ENCODE peak calls at places on chromosomes 7 and 10, in seven cellular contexts. F is GM12891; V is activated CD4-positive, CD25-positive, alpha-beta regulatory T cell treated with anti-CD3 and anti-CD28 coated beads, Interleukin-2, amount 50 U/mL, for 72 hours; P is RCC 7860; K is neural crest cell; J is NCI-H774; A is NCI-H1092. W is an unnamed sample.
A peak's percentile ranks its signal among the peaks of the same experiment; 100 is the strongest.

GRCh38 chr7:36084485-36085091 is 68.5 kb upstream of the EEPD1 start:
- DNase-seq in J (peak; percentile 37), P (peak; percentile 98), V (no peak), F (no peak), K (peak; percentile 15), A (peak; percentile 42), W (no peak)

GRCh38 chr7:106416430-106416829 is 131.6 kb upstream of the NAMPT start:
- DNase-seq in K (no peak), P (no peak), A (no peak), J (no peak), V (no peak), F (no peak), W (no peak)

GRCh38 chr7:144513332-144513731 is 109.8 kb upstream of the NOBOX start:
- DNase-seq in P (no peak), F (no peak), J (peak; percentile 35), A (peak; percentile 38), K (no peak), V (no peak), W (no peak)

GRCh38 chr7:100122067-100122466 is 2.6 kb downstream of the CNPY4 start:
- DNase-seq in A (peak; percentile 92), F (no peak), J (peak; percentile 91), V (no peak), K (no peak), P (no peak), W (no peak)

GRCh38 chr7:116784647-116785046 is 77.7 kb upstream of the CAPZA2 start:
- DNase-seq in K (no peak), P (no peak), V (no peak), F (no peak), J (no peak), A (no peak), W (no peak)

GRCh38 chr7:98563183-98563495 is 53.9 kb upstream of the NPTX2 start:
- DNase-seq in A (no peak), V (no peak), K (no peak), F (no peak), J (no peak), P (no peak), W (no peak)

GRCh38 chr7:105652359-105652993 is 71.2 kb upstream of the EFCAB10 start:
- DNase-seq in A (peak; percentile 78), F (peak; percentile 71), P (peak; percentile 61), K (peak; percentile 78), J (peak; percentile 49), V (peak; percentile 64), W (peak; percentile 65)

GRCh38 chr10:60427709-60428386 is 38.2 kb upstream of the ANK3 start:
- DNase-seq in F (no peak), J (no peak), K (no peak), V (no peak), A (no peak), P (no peak), W (no peak)

GRCh38 chr10:14372616-14373015 is 41.9 kb upstream of the FRMD4A start:
- DNase-seq in K (no peak), A (no peak), J (no peak), V (no peak), P (no peak), F (no peak), W (no peak)

GRCh38 chr10:13699216-13699615 is 112.5 kb downstream of the PRPF18 start:
- DNase-seq in F (no peak), V (no peak), A (no peak), J (no peak), K (no peak), P (no peak), W (no peak)

GRCh38 chr7:32255036-32255435 is 184.8 kb upstream of the PDE1C start:
- DNase-seq in K (no peak), P (no peak), V (no peak), A (no peak), J (no peak), F (no peak), W (no peak)

GRCh38 chr10:14396441-14397048 is 65.8 kb upstream of the FRMD4A start:
- DNase-seq in F (no peak), V (no peak), K (no peak), J (no peak), P (peak; percentile 85), A (no peak), W (no peak)

GRCh38 chr10:120403109-120403508 is 53.9 kb upstream of the PLPP4 start:
- DNase-seq in F (no peak), P (peak; percentile 55), K (no peak), V (no peak), A (no peak), J (no peak), W (no peak)

GRCh38 chr10:117186832-117187615 is 10.3 kb upstream of the KCNK18 start:
- DNase-seq in P (no peak), K (no peak), J (no peak), V (no peak), A (no peak), F (no peak), W (no peak)

GRCh38 chr7:43619213-43620012 is 36.5 kb downstream of the STK17A start:
- DNase-seq in F (no peak), J (no peak), V (no peak), A (no peak), P (no peak), K (no peak), W (no peak)

GRCh38 chr10:113368660-113369059 is 184.2 kb upstream of the HABP2 start:
- DNase-seq in V (no peak), P (no peak), K (no peak), F (no peak), A (no peak), J (no peak), W (no peak)

GRCh38 chr10:93150289-93150688 is 76.6 kb downstream of the CYP26A1 start:
- DNase-seq in A (no peak), V (no peak), K (no peak), J (no peak), F (no peak), P (no peak), W (no peak)

GRCh38 chr7:106216517-106217088 is 68.2 kb downstream of the NAMPT start:
- DNase-seq in J (no peak), P (peak; percentile 94), F (no peak), V (no peak), A (no peak), K (no peak), W (no peak)

GRCh38 chr7:132876576-132876975 is 205.3 kb downstream of the CHCHD3 start:
- DNase-seq in K (no peak), V (no peak), P (no peak), F (no peak), J (no peak), A (no peak), W (no peak)

GRCh38 chr10:79241990-79242619 is 105.2 kb upstream of the PPIF start:
- DNase-seq in V (peak; percentile 52), J (no peak), A (peak; percentile 22), K (peak; percentile 39), P (no peak), F (peak; percentile 66), W (peak; percentile 53)

GRCh38 chr7:155278921-155279320 is 18.8 kb upstream of the INSIG1 start:
- DNase-seq in A (no peak), J (no peak), V (no peak), P (no peak), K (no peak), F (no peak), W (no peak)

GRCh38 chr7:96321041-96321669 is 743 bp downstream of the SLC25A13 start:
- DNase-seq in A (peak; percentile 64), V (no peak), K (peak; percentile 68), F (peak; percentile 5), P (peak; percentile 77), J (peak; percentile 56), W (peak; percentile 24)

GRCh38 chr10:48598243-48598935 is 6.5 kb downstream of the ARHGAP22 start:
- DNase-seq in A (peak; percentile 70), P (no peak), K (no peak), F (no peak), V (no peak), J (peak; percentile 59), W (no peak)

GRCh38 chr10:93437000-93437945 is 44.9 kb downstream of the MYOF start:
- DNase-seq in J (no peak), K (no peak), A (no peak), F (no peak), V (no peak), P (peak; percentile 99), W (no peak)

W was measured in GM19239.